ENCODE peak calls at places on chromosome 14, in four cellular contexts. One of them, this sample, is unnamed.

GRCh38 chr14:75123991-75124390 is 2.9 kb downstream of the NEK9 start:
- DNase-seq in retinal pigment epithelial cell: peak; percentile 25
- DNase-seq in NCI-H2029: no peak
- DNase-seq in right cardiac atrium: peak; percentile 21
- DNase-seq in this sample: no peak

GRCh38 chr14:33794791-33795300 is 156.0 kb downstream of the EGLN3 start:
- DNase-seq in NCI-H2029: no peak
- DNase-seq in right cardiac atrium: no peak
- DNase-seq in retinal pigment epithelial cell: no peak
- DNase-seq in this sample: no peak

GRCh38 chr14:93286212-93286890 is 46.5 kb downstream of the BTBD7 start:
- DNase-seq in NCI-H2029: no peak
- DNase-seq in right cardiac atrium: no peak
- DNase-seq in retinal pigment epithelial cell: no peak
- DNase-seq in this sample: no peak

GRCh38 chr14:87732562-87732961 is 260.4 kb downstream of the GALC start:
- DNase-seq in NCI-H2029: no peak
- DNase-seq in right cardiac atrium: no peak
- DNase-seq in retinal pigment epithelial cell: no peak
- DNase-seq in this sample: no peak

GRCh38 chr14:50600849-50601248 is 40.9 kb downstream of the ATL1 start:
- DNase-seq in NCI-H2029: no peak
- DNase-seq in retinal pigment epithelial cell: no peak
- DNase-seq in right cardiac atrium: peak; percentile 19
- DNase-seq in this sample: no peak

GRCh38 chr14:106174206-106174605 is 647.8 kb downstream of the TMEM121 start:
- DNase-seq in NCI-H2029: no peak
- DNase-seq in retinal pigment epithelial cell: no peak
- DNase-seq in right cardiac atrium: no peak
- DNase-seq in this sample: no peak

GRCh38 chr14:90523961-90524875 is 127.4 kb downstream of the CALM1 start:
- DNase-seq in right cardiac atrium: no peak
- DNase-seq in retinal pigment epithelial cell: no peak
- DNase-seq in NCI-H2029: no peak
- DNase-seq in this sample: no peak

GRCh38 chr14:69289811-69290520 is 30.0 kb downstream of the GALNT16 start:
- DNase-seq in NCI-H2029: no peak
- DNase-seq in retinal pigment epithelial cell: no peak
- DNase-seq in right cardiac atrium: no peak
- DNase-seq in this sample: peak; percentile 74

GRCh38 chr14:67820428-67820881 is 876 bp downstream of the RAD51B start:
- DNase-seq in right cardiac atrium: no peak
- DNase-seq in NCI-H2029: no peak
- DNase-seq in retinal pigment epithelial cell: peak; percentile 39
- DNase-seq in this sample: no peak

GRCh38 chr14:99790978-99791376 is 2.2 kb upstream of the EML1 start:
- DNase-seq in retinal pigment epithelial cell: no peak
- DNase-seq in NCI-H2029: no peak
- DNase-seq in right cardiac atrium: no peak
- DNase-seq in this sample: no peak

GRCh38 chr14:34251662-34252061 is 210.4 kb downstream of the SPTSSA start:
- DNase-seq in retinal pigment epithelial cell: no peak
- DNase-seq in right cardiac atrium: no peak
- DNase-seq in NCI-H2029: no peak
- DNase-seq in this sample: no peak

GRCh38 chr14:61710853-61711817 is 15.8 kb downstream of the HIF1A start:
- DNase-seq in NCI-H2029: peak; percentile 98
- DNase-seq in right cardiac atrium: no peak
- DNase-seq in retinal pigment epithelial cell: no peak
- DNase-seq in this sample: no peak

GRCh38 chr14:89651805-89652204 is 234.8 kb upstream of the FOXN3 start:
- DNase-seq in retinal pigment epithelial cell: no peak
- DNase-seq in NCI-H2029: no peak
- DNase-seq in right cardiac atrium: no peak
- DNase-seq in this sample: no peak

GRCh38 chr14:53151523-53151866 is 1.6 kb downstream of the DDHD1 start:
- DNase-seq in right cardiac atrium: no peak
- DNase-seq in NCI-H2029: peak; percentile 57
- DNase-seq in retinal pigment epithelial cell: no peak
- DNase-seq in this sample: no peak

GRCh38 chr14:78644824-78645559 is 474.8 kb downstream of the NRXN3 start:
- DNase-seq in NCI-H2029: no peak
- DNase-seq in right cardiac atrium: no peak
- DNase-seq in retinal pigment epithelial cell: no peak
- DNase-seq in this sample: no peak

GRCh38 chr14:92637228-92637627 is 111.2 kb downstream of the LGMN start:
- DNase-seq in retinal pigment epithelial cell: no peak
- DNase-seq in right cardiac atrium: no peak
- DNase-seq in NCI-H2029: no peak
- DNase-seq in this sample: no peak

GRCh38 chr14:73457050-73457934 is 1.1 kb downstream of the NUMB start:
- DNase-seq in retinal pigment epithelial cell: no peak
- DNase-seq in NCI-H2029: no peak
- DNase-seq in right cardiac atrium: peak; percentile 51
- DNase-seq in this sample: no peak

GRCh38 chr14:74308695-74309094 is 6.0 kb upstream of the ABCD4 start:
- DNase-seq in retinal pigment epithelial cell: no peak
- DNase-seq in NCI-H2029: no peak
- DNase-seq in right cardiac atrium: no peak
- DNase-seq in this sample: no peak

GRCh38 chr14:66046035-66046434 is 440.1 kb upstream of the CCDC196 start:
- DNase-seq in NCI-H2029: no peak
- DNase-seq in right cardiac atrium: no peak
- DNase-seq in retinal pigment epithelial cell: no peak
- DNase-seq in this sample: no peak

GRCh38 chr14:73462078-73462715 is 3.9 kb upstream of the NUMB start:
- DNase-seq in right cardiac atrium: peak; percentile 53
- DNase-seq in NCI-H2029: peak; percentile 70
- DNase-seq in retinal pigment epithelial cell: peak; percentile 32
- DNase-seq in this sample: no peak

GRCh38 chr14:45199246-45199645 is 53.8 kb downstream of the MIS18BP1 start:
- DNase-seq in NCI-H2029: no peak
- DNase-seq in retinal pigment epithelial cell: no peak
- DNase-seq in right cardiac atrium: no peak
- DNase-seq in this sample: no peak

GRCh38 chr14:105748204-105748578 is 221.8 kb downstream of the TMEM121 start:
- DNase-seq in right cardiac atrium: no peak
- DNase-seq in retinal pigment epithelial cell: no peak
- DNase-seq in NCI-H2029: no peak
- DNase-seq in this sample: no peak

GRCh38 chr14:105383083-105383730 is 15.1 kb upstream of the TEX22 start:
- DNase-seq in right cardiac atrium: peak; percentile 15
- DNase-seq in retinal pigment epithelial cell: no peak
- DNase-seq in NCI-H2029: no peak
- DNase-seq in this sample: no peak

GRCh38 chr14:94237983-94238382 is 55.1 kb downstream of the SERPINA10 start:
- DNase-seq in NCI-H2029: no peak
- DNase-seq in right cardiac atrium: no peak
- DNase-seq in retinal pigment epithelial cell: no peak
- DNase-seq in this sample: no peak

GRCh38 chr14:38751459-38751858 is 351.6 kb downstream of the SEC23A start:
- DNase-seq in NCI-H2029: no peak
- DNase-seq in right cardiac atrium: no peak
- DNase-seq in retinal pigment epithelial cell: no peak
- DNase-seq in this sample: no peak

GRCh38 chr14:50820786-50821185 is 10.2 kb downstream of the NIN start:
- DNase-seq in NCI-H2029: no peak
- DNase-seq in retinal pigment epithelial cell: no peak
- DNase-seq in right cardiac atrium: no peak
- DNase-seq in this sample: no peak

GRCh38 chr14:103058209-103059055 is 1.1 kb upstream of the CDC42BPB start:
- DNase-seq in retinal pigment epithelial cell: no peak
- DNase-seq in NCI-H2029: no peak
- DNase-seq in right cardiac atrium: no peak
- DNase-seq in this sample: no peak

This sample was measured in vagina.